ENCODE peak calls at places on chromosomes 6 and 20, in four cellular contexts. One of them, this sample, is unnamed.

GRCh38 chr6:136784271-136784664 is 8.0 kb downstream of the MAP3K5 start:
- DNase-seq in K562: no peak
- DNase-seq in IMR-90: no peak
- DNase-seq in GM12878: no peak
- DNase-seq in this sample: no peak

GRCh38 chr6:74609857-74610256 is 596.0 kb downstream of the COL12A1 start:
- DNase-seq in K562: no peak
- DNase-seq in IMR-90: no peak
- DNase-seq in GM12878: no peak
- DNase-seq in this sample: peak

GRCh38 chr6:114648847-114649246 is 306.0 kb upstream of the HS3ST5 start:
- DNase-seq in IMR-90: no peak
- DNase-seq in GM12878: no peak
- DNase-seq in K562: no peak
- DNase-seq in this sample: no peak

GRCh38 chr6:35774116-35774794 is 2.1 kb upstream of the CLPSL2 start:
- DNase-seq in K562: no peak
- DNase-seq in GM12878: no peak
- DNase-seq in IMR-90: no peak
- DNase-seq in this sample: no peak

GRCh38 chr20:40956503-40956902 is 72.1 kb upstream of the TOP1 start:
- DNase-seq in IMR-90: no peak
- DNase-seq in K562: no peak
- DNase-seq in GM12878: no peak
- DNase-seq in this sample: no peak

GRCh38 chr6:39424831-39425230 is 102.3 kb upstream of the KCNK16 start:
- DNase-seq in IMR-90: no peak
- DNase-seq in K562: no peak
- DNase-seq in GM12878: no peak
- DNase-seq in this sample: no peak

GRCh38 chr6:126427713-126428112 is 87.8 kb downstream of the CENPW start:
- DNase-seq in K562: no peak
- DNase-seq in IMR-90: no peak
- DNase-seq in GM12878: no peak
- DNase-seq in this sample: no peak

GRCh38 chr20:17229256-17229655 is 2.4 kb downstream of the PCSK2 start:
- DNase-seq in GM12878: no peak
- DNase-seq in IMR-90: no peak
- DNase-seq in K562: no peak
- DNase-seq in this sample: no peak

GRCh38 chr6:104702126-104702841 is 157.4 kb downstream of the HACE1 start:
- DNase-seq in K562: no peak
- DNase-seq in IMR-90: no peak
- DNase-seq in GM12878: no peak
- DNase-seq in this sample: peak

GRCh38 chr20:63495771-63496403 is 3.0 kb downstream of the EEF1A2 start:
- DNase-seq in GM12878: no peak
- DNase-seq in IMR-90: peak
- DNase-seq in K562: peak
- DNase-seq in this sample: peak

GRCh38 chr20:5918856-5919633 is 31.3 kb downstream of the TRMT6 start:
- DNase-seq in IMR-90: peak
- DNase-seq in GM12878: no peak
- DNase-seq in K562: no peak
- DNase-seq in this sample: peak

GRCh38 chr6:43262000-43262779 is 18.9 kb downstream of the TTBK1 start:
- DNase-seq in GM12878: no peak
- DNase-seq in K562: no peak
- DNase-seq in IMR-90: no peak
- DNase-seq in this sample: no peak

GRCh38 chr6:166402582-166403277 is 20.0 kb upstream of the MPC1 start:
- DNase-seq in IMR-90: peak
- DNase-seq in GM12878: no peak
- DNase-seq in K562: no peak
- DNase-seq in this sample: no peak

GRCh38 chr6:47434372-47435253 is 43.0 kb upstream of the CD2AP start:
- DNase-seq in GM12878: no peak
- DNase-seq in IMR-90: no peak
- DNase-seq in K562: no peak
- DNase-seq in this sample: no peak

GRCh38 chr20:58021481-58021880 is 207.0 kb downstream of the ANKRD60 start:
- DNase-seq in IMR-90: no peak
- DNase-seq in GM12878: no peak
- DNase-seq in K562: peak
- DNase-seq in this sample: no peak

GRCh38 chr6:26351544-26351953 is 13.4 kb upstream of the BTN3A2 start:
- DNase-seq in K562: peak
- DNase-seq in GM12878: no peak
- DNase-seq in IMR-90: peak
- DNase-seq in this sample: peak

GRCh38 chr20:17752452-17752851 is 52.7 kb downstream of the BANF2 start:
- DNase-seq in GM12878: no peak
- DNase-seq in K562: no peak
- DNase-seq in IMR-90: no peak
- DNase-seq in this sample: no peak

GRCh38 chr20:54340667-54341081 is 132.8 kb downstream of the PFDN4 start:
- DNase-seq in IMR-90: peak
- DNase-seq in GM12878: no peak
- DNase-seq in K562: no peak
- DNase-seq in this sample: peak

GRCh38 chr20:2296545-2297351 is 947 bp downstream of the TGM3 start:
- DNase-seq in GM12878: no peak
- DNase-seq in IMR-90: no peak
- DNase-seq in K562: no peak
- DNase-seq in this sample: no peak

GRCh38 chr6:2381872-2382661 is 136.7 kb upstream of the GMDS start:
- DNase-seq in K562: no peak
- DNase-seq in GM12878: no peak
- DNase-seq in IMR-90: no peak
- DNase-seq in this sample: peak

GRCh38 chr6:33722103-33722646 is 10.7 kb upstream of the UQCC2 start:
- DNase-seq in GM12878: no peak
- DNase-seq in IMR-90: no peak
- DNase-seq in K562: no peak
- DNase-seq in this sample: no peak

GRCh38 chr6:69630767-69631166 is 166.0 kb downstream of the LMBRD1 start:
- DNase-seq in GM12878: no peak
- DNase-seq in IMR-90: no peak
- DNase-seq in K562: no peak
- DNase-seq in this sample: no peak

GRCh38 chr6:39882567-39882953 is 51.7 kb downstream of the MOCS1 start:
- DNase-seq in IMR-90: peak
- DNase-seq in GM12878: no peak
- DNase-seq in K562: no peak
- DNase-seq in this sample: peak

GRCh38 chr20:35363190-35363589 is 48.6 kb downstream of the UQCC1 start:
- DNase-seq in GM12878: no peak
- DNase-seq in IMR-90: peak
- DNase-seq in K562: no peak
- DNase-seq in this sample: no peak

GRCh38 chr20:32327087-32327681 is 30.9 kb upstream of the ASXL1 start:
- DNase-seq in GM12878: no peak
- DNase-seq in IMR-90: peak
- DNase-seq in K562: peak
- DNase-seq in this sample: peak

GRCh38 chr6:43509142-43509983 is 783 bp downstream of the LRRC73 start:
- DNase-seq in IMR-90: no peak
- DNase-seq in GM12878: no peak
- DNase-seq in K562: no peak
- DNase-seq in this sample: no peak

GRCh38 chr6:16450821-16451220 is 212.4 kb downstream of the GMPR start:
- DNase-seq in K562: no peak
- DNase-seq in GM12878: no peak
- DNase-seq in IMR-90: peak
- DNase-seq in this sample: no peak

GRCh38 chr6:36514554-36515456 is 32.5 kb downstream of the STK38 start:
- DNase-seq in GM12878: no peak
- DNase-seq in K562: no peak
- DNase-seq in IMR-90: no peak
- DNase-seq in this sample: no peak

GRCh38 chr6:5663739-5664138 is 343.0 kb downstream of the NRN1 start:
- DNase-seq in GM12878: no peak
- DNase-seq in K562: no peak
- DNase-seq in IMR-90: no peak
- DNase-seq in this sample: no peak

GRCh38 chr6:37272834-37273566 is 15.1 kb upstream of the TMEM217 start:
- DNase-seq in GM12878: no peak
- DNase-seq in IMR-90: no peak
- DNase-seq in K562: no peak
- DNase-seq in this sample: no peak

GRCh38 chr20:78338-78737 is 9.1 kb upstream of the DEFB125 start:
- DNase-seq in GM12878: no peak
- DNase-seq in K562: no peak
- DNase-seq in IMR-90: no peak
- DNase-seq in this sample: no peak

GRCh38 chr6:11093591-11094410 is at the start of gene SMIM13:
- DNase-seq in GM12878: peak
- DNase-seq in K562: peak
- DNase-seq in IMR-90: peak
- DNase-seq in this sample: peak

GRCh38 chr6:97978855-97979271 is 695.8 kb upstream of the MMS22L start:
- DNase-seq in IMR-90: no peak
- DNase-seq in GM12878: no peak
- DNase-seq in K562: no peak
- DNase-seq in this sample: no peak

GRCh38 chr20:32141465-32141980 is 32.0 kb downstream of the TM9SF4 start:
- DNase-seq in GM12878: no peak
- DNase-seq in IMR-90: no peak
- DNase-seq in K562: no peak
- DNase-seq in this sample: no peak

GRCh38 chr6:147167009-147167408 is 37.2 kb upstream of the STXBP5 start:
- DNase-seq in GM12878: no peak
- DNase-seq in IMR-90: peak
- DNase-seq in K562: no peak
- DNase-seq in this sample: no peak

GRCh38 chr6:57310817-57311157 is 6.6 kb upstream of the PRIM2 start:
- DNase-seq in GM12878: no peak
- DNase-seq in K562: no peak
- DNase-seq in IMR-90: no peak
- DNase-seq in this sample: no peak

GRCh38 chr20:24208652-24209051 is 220.1 kb upstream of the GGTLC1 start:
- DNase-seq in K562: no peak
- DNase-seq in IMR-90: no peak
- DNase-seq in GM12878: no peak
- DNase-seq in this sample: no peak
- TF ChIP-seq FOS in K562: no peak
- TF ChIP-seq FOS in IMR-90: no peak
- TF ChIP-seq FOS in GM12878: no peak
- TF ChIP-seq FOS in this sample: no peak

GRCh38 chr6:165096209-165096608 is 213.2 kb downstream of the C6orf118 start:
- DNase-seq in GM12878: no peak
- DNase-seq in IMR-90: no peak
- DNase-seq in K562: no peak
- DNase-seq in this sample: no peak
- TF ChIP-seq FOS in GM12878: no peak
- TF ChIP-seq FOS in IMR-90: no peak
- TF ChIP-seq FOS in K562: no peak
- TF ChIP-seq FOS in this sample: no peak

GRCh38 chr6:100228437-100229424 is 234.7 kb upstream of the MCHR2 start:
- DNase-seq in GM12878: peak
- DNase-seq in IMR-90: peak
- DNase-seq in K562: peak
- DNase-seq in this sample: peak
- TF ChIP-seq FOS in GM12878: no peak
- TF ChIP-seq FOS in IMR-90: no peak
- TF ChIP-seq FOS in K562: no peak
- TF ChIP-seq FOS in this sample: no peak

GRCh38 chr6:113169484-113169883 is 687.7 kb upstream of the MARCKS start:
- DNase-seq in GM12878: no peak
- DNase-seq in K562: no peak
- DNase-seq in IMR-90: peak
- DNase-seq in this sample: no peak
- TF ChIP-seq FOS in GM12878: no peak
- TF ChIP-seq FOS in K562: no peak
- TF ChIP-seq FOS in IMR-90: peak
- TF ChIP-seq FOS in this sample: peak

GRCh38 chr6:19839237-19839546 is 2.0 kb downstream of the ID4 start:
- DNase-seq in GM12878: no peak
- DNase-seq in K562: no peak
- DNase-seq in IMR-90: peak
- DNase-seq in this sample: no peak

GRCh38 chr6:19836799-19837510 is at the start of gene ID4:
- DNase-seq in GM12878: no peak
- DNase-seq in K562: no peak
- DNase-seq in IMR-90: peak
- DNase-seq in this sample: peak

GRCh38 chr6:19839788-19840187 is 2.6 kb downstream of the ID4 start:
- DNase-seq in K562: no peak
- DNase-seq in IMR-90: no peak
- DNase-seq in GM12878: no peak
- DNase-seq in this sample: no peak

GRCh38 chr6:19837511-19838441 is 606 bp downstream of the ID4 start:
- DNase-seq in IMR-90: peak
- DNase-seq in GM12878: no peak
- DNase-seq in K562: no peak
- DNase-seq in this sample: peak

GRCh38 chr6:19838442-19839236 is 1.5 kb downstream of the ID4 start:
- DNase-seq in IMR-90: peak
- DNase-seq in GM12878: no peak
- DNase-seq in K562: no peak
- DNase-seq in this sample: no peak
- TF ChIP-seq FOS in IMR-90: no peak
- TF ChIP-seq FOS in GM12878: no peak
- TF ChIP-seq FOS in K562: no peak
- TF ChIP-seq FOS in this sample: no peak

GRCh38 chr20:36645998-36646397 is at the start of gene SLA2:
- DNase-seq in K562: no peak
- DNase-seq in IMR-90: no peak
- DNase-seq in GM12878: no peak
- DNase-seq in this sample: no peak
- TF ChIP-seq FOS in K562: no peak
- TF ChIP-seq FOS in IMR-90: no peak
- TF ChIP-seq FOS in GM12878: no peak
- TF ChIP-seq FOS in this sample: no peak

This sample was measured in endothelial cell of umbilical vein.